ENCODE peak calls at places on chromosomes 5 and 9, in seven cellular contexts. O is astrocyte of the spinal cord; L is GM13977; U is activated T-helper 9 cell treated with anti-CD3 and anti-CD28 coated beads, Interleukin-2, amount 50 U/mL, for 16 hours; I is sigmoid colon; S is C1 segment of cervical spinal cord; G is stimulated activated CD4-positive, alpha-beta T cell treated with anti-CD3 and anti-CD28 coated beads, Interleukin-2, amount 100 ng/mL, for 24 hours. T is an unnamed sample.

GRCh38 chr5:14178091-14178490 is 34.9 kb downstream of the TRIO start:
- DNase-seq in O (no peak), L (no peak), U (no peak), I (no peak), S (no peak), G (no peak), T (no peak)

GRCh38 chr5:15620501-15620900 is 120.5 kb downstream of the FBXL7 start:
- DNase-seq in O (peak), L (no peak), U (no peak), I (no peak), S (no peak), G (no peak), T (no peak)

GRCh38 chr9:100641166-100641565 is 63.3 kb downstream of the CAVIN4 start:
- DNase-seq in O (no peak), L (no peak), U (no peak), I (no peak), S (no peak), G (no peak), T (no peak)

GRCh38 chr9:76677481-76678055 is 86.7 kb upstream of the PCA3 start:
- DNase-seq in O (peak), L (no peak), U (no peak), I (peak), S (no peak), G (no peak), T (no peak)

GRCh38 chr9:132546148-132547051 is 36.0 kb upstream of the BARHL1 start:
- DNase-seq in O (peak), L (no peak), U (no peak), I (peak), S (peak), G (no peak), T (no peak)

GRCh38 chr5:147382776-147383175 is 127.1 kb downstream of the DPYSL3 start:
- DNase-seq in O (no peak), L (no peak), U (no peak), I (no peak), S (no peak), G (no peak), T (no peak)

GRCh38 chr5:64074533-64074932 is 91.1 kb upstream of the RNF180 start:
- DNase-seq in O (peak), L (peak), U (no peak), I (no peak), S (no peak), G (no peak), T (no peak)

GRCh38 chr5:69217732-69218568 is 16.7 kb upstream of the CDK7 start:
- DNase-seq in O (peak), L (peak), U (peak), I (peak), S (peak), G (peak), T (peak)

GRCh38 chr5:134638760-134639201 is 6.2 kb upstream of the SAR1B start:
- DNase-seq in O (no peak), L (no peak), U (no peak), I (peak), S (no peak), G (no peak), T (no peak)

GRCh38 chr5:139684881-139685749 is 37.0 kb downstream of the CXXC5 start:
- DNase-seq in O (no peak), L (no peak), U (no peak), I (no peak), S (no peak), G (no peak), T (no peak)

GRCh38 chr5:31355337-31355736 is 161.9 kb downstream of the CDH6 start:
- DNase-seq in O (no peak), L (no peak), U (no peak), I (no peak), S (no peak), G (no peak), T (no peak)

GRCh38 chr5:134145061-134145757 is 30.7 kb downstream of the TCF7 start:
- DNase-seq in O (no peak), L (no peak), U (no peak), I (no peak), S (no peak), G (no peak), T (no peak)

GRCh38 chr9:38276751-38277439 is 115.6 kb upstream of the ALDH1B1 start:
- DNase-seq in O (no peak), L (no peak), U (no peak), I (no peak), S (no peak), G (no peak), T (no peak)

GRCh38 chr9:4301971-4302427 is 2.1 kb upstream of the GLIS3 start:
- DNase-seq in O (peak), L (no peak), U (no peak), I (peak), S (peak), G (peak), T (no peak)

GRCh38 chr9:104075801-104076753 is 18.0 kb upstream of the SMC2 start:
- DNase-seq in O (peak), L (no peak), U (no peak), I (no peak), S (no peak), G (no peak), T (no peak)

GRCh38 chr5:171157775-171158174 is 151.3 kb upstream of the TLX3 start:
- DNase-seq in O (no peak), L (no peak), U (no peak), I (no peak), S (no peak), G (no peak), T (no peak)

GRCh38 chr5:172506921-172507320 is 52.6 kb upstream of the SH3PXD2B start:
- DNase-seq in O (no peak), L (no peak), U (no peak), I (peak), S (no peak), G (no peak), T (no peak)

GRCh38 chr9:79902937-79903600 is 331.3 kb downstream of the TLE4 start:
- DNase-seq in O (peak), L (no peak), U (no peak), I (no peak), S (no peak), G (no peak), T (no peak)

GRCh38 chr5:145923405-145923804 is 13.0 kb upstream of the SH3RF2 start:
- DNase-seq in O (no peak), L (no peak), U (no peak), I (no peak), S (no peak), G (no peak), T (no peak)

GRCh38 chr9:134959971-134960310 is 42.2 kb upstream of the FCN1 start:
- DNase-seq in O (no peak), L (no peak), U (no peak), I (peak), S (no peak), G (no peak), T (peak)

GRCh38 chr9:75432386-75432785 is 344.1 kb downstream of the OSTF1 start:
- DNase-seq in O (no peak), L (no peak), U (no peak), I (no peak), S (no peak), G (no peak), T (no peak)

GRCh38 chr5:147037517-147038205 is 159.1 kb upstream of the PPP2R2B start:
- DNase-seq in O (peak), L (no peak), U (no peak), I (no peak), S (no peak), G (no peak), T (no peak)

GRCh38 chr9:137485343-137486140 is 26.4 kb upstream of the NSMF start:
- DNase-seq in O (no peak), L (no peak), U (no peak), I (no peak), S (no peak), G (no peak), T (no peak)

GRCh38 chr9:4832786-4833579 is 40.2 kb downstream of the RCL1 start:
- DNase-seq in O (peak), L (no peak), U (no peak), I (no peak), S (no peak), G (peak), T (no peak)

GRCh38 chr9:90032296-90033029 is 427.7 kb downstream of the GADD45G start:
- DNase-seq in O (no peak), L (no peak), U (no peak), I (no peak), S (no peak), G (no peak), T (no peak)

GRCh38 chr9:7811679-7812078 is 12.1 kb upstream of the DMAC1 start:
- DNase-seq in O (no peak), L (no peak), U (no peak), I (no peak), S (no peak), G (no peak), T (no peak)

GRCh38 chr9:136760424-136760823 is 2.4 kb upstream of the LCN8 start:
- DNase-seq in O (no peak), L (no peak), U (no peak), I (peak), S (no peak), G (no peak), T (no peak)

GRCh38 chr9:80552931-80553330 is 981.2 kb downstream of the TLE4 start:
- DNase-seq in O (no peak), L (no peak), U (no peak), I (peak), S (no peak), G (no peak), T (no peak)

GRCh38 chr9:130320697-130321080 is 55.1 kb downstream of the HMCN2 start:
- DNase-seq in O (no peak), L (no peak), U (no peak), I (no peak), S (no peak), G (no peak), T (no peak)

GRCh38 chr9:134591573-134591981 is 50.0 kb upstream of the COL5A1 start:
- DNase-seq in O (peak), L (no peak), U (no peak), I (no peak), S (no peak), G (no peak), T (no peak)

GRCh38 chr5:176693477-176693851 is 46.2 kb downstream of the TSPAN17 start:
- DNase-seq in O (no peak), L (no peak), U (no peak), I (no peak), S (no peak), G (no peak), T (no peak)

GRCh38 chr9:91059713-91060112 is 258.1 kb downstream of the SYK start:
- DNase-seq in O (peak), L (no peak), U (no peak), I (no peak), S (no peak), G (no peak), T (no peak)

GRCh38 chr9:91949293-91949945 is 609 bp downstream of the ROR2 start:
- DNase-seq in O (no peak), L (no peak), U (no peak), I (peak), S (no peak), G (peak), T (no peak)

GRCh38 chr5:96247097-96247675 is 185.9 kb downstream of the PCSK1 start:
- DNase-seq in O (peak), L (no peak), U (no peak), I (no peak), S (peak), G (no peak), T (no peak)

GRCh38 chr5:111855356-111855755 is 98.4 kb upstream of the NREP start:
- DNase-seq in O (no peak), L (no peak), U (no peak), I (no peak), S (no peak), G (no peak), T (no peak)

GRCh38 chr5:131109540-131110255 is 55.4 kb downstream of the HINT1 start:
- DNase-seq in O (peak), L (peak), U (no peak), I (no peak), S (peak), G (no peak), T (no peak)

GRCh38 chr5:27821681-27822080 is 783.3 kb upstream of the CDH9 start:
- DNase-seq in O (peak), L (no peak), U (no peak), I (no peak), S (no peak), G (no peak), T (no peak)

GRCh38 chr5:112869948-112870347 is 8.9 kb downstream of the SRP19 start:
- DNase-seq in O (no peak), L (no peak), U (no peak), I (no peak), S (no peak), G (no peak), T (no peak)

T was measured in activated B cell treated with CpG ODN at 0.5 μM for 24 hours.